ENCODE peak calls at places on chromosomes 16 and 17, in seven cellular contexts. One of them, this sample, is unnamed.

GRCh38 chr17:77905766-77906165 is 52.7 kb upstream of the TNRC6C start:
- DNase-seq in K562: no peak
- DNase-seq in HCT116: no peak
- DNase-seq in H1: no peak
- DNase-seq in HepG2: no peak
- DNase-seq in GM12878: no peak
- DNase-seq in SK-N-SH: no peak
- DNase-seq in this sample: no peak

GRCh38 chr17:60077672-60078519 is 825 bp downstream of the HEATR6 start:
- DNase-seq in K562: no peak
- DNase-seq in HCT116: no peak
- DNase-seq in H1: no peak
- DNase-seq in HepG2: no peak
- DNase-seq in GM12878: no peak
- DNase-seq in SK-N-SH: peak; percentile 28
- DNase-seq in this sample: no peak

GRCh38 chr17:12566281-12567002 is 99.2 kb upstream of the MYOCD start:
- DNase-seq in K562: no peak
- DNase-seq in HCT116: no peak
- DNase-seq in H1: peak; percentile 3
- DNase-seq in HepG2: no peak
- DNase-seq in GM12878: no peak
- DNase-seq in SK-N-SH: no peak
- DNase-seq in this sample: no peak

GRCh38 chr17:69717819-69718218 is 303.3 kb downstream of the MAP2K6 start:
- DNase-seq in K562: no peak
- DNase-seq in HCT116: no peak
- DNase-seq in H1: no peak
- DNase-seq in HepG2: no peak
- DNase-seq in GM12878: no peak
- DNase-seq in SK-N-SH: no peak
- DNase-seq in this sample: no peak

GRCh38 chr17:68777856-68778694 is 176.9 kb upstream of the FAM20A start:
- DNase-seq in K562: no peak
- DNase-seq in HCT116: no peak
- DNase-seq in H1: no peak
- DNase-seq in HepG2: peak; percentile 81
- DNase-seq in GM12878: no peak
- DNase-seq in SK-N-SH: no peak
- DNase-seq in this sample: no peak

GRCh38 chr16:7763111-7763510 is 430.5 kb downstream of the RBFOX1 start:
- DNase-seq in K562: peak; percentile 15
- DNase-seq in HCT116: no peak
- DNase-seq in H1: no peak
- DNase-seq in HepG2: no peak
- DNase-seq in GM12878: no peak
- DNase-seq in SK-N-SH: no peak
- DNase-seq in this sample: no peak

GRCh38 chr16:89955001-89955685 is 6.6 kb downstream of the DEF8 start:
- DNase-seq in K562: no peak
- DNase-seq in HCT116: no peak
- DNase-seq in H1: no peak
- DNase-seq in HepG2: no peak
- DNase-seq in GM12878: no peak
- DNase-seq in SK-N-SH: no peak
- DNase-seq in this sample: no peak

GRCh38 chr17:59038734-59039133 is 67.9 kb downstream of the TRIM37 start:
- DNase-seq in K562: no peak
- DNase-seq in HCT116: no peak
- DNase-seq in H1: no peak
- DNase-seq in HepG2: no peak
- DNase-seq in GM12878: no peak
- DNase-seq in SK-N-SH: no peak
- DNase-seq in this sample: no peak

GRCh38 chr17:66829386-66829864 is 5.5 kb upstream of the CACNG5 start:
- DNase-seq in K562: peak; percentile 45
- DNase-seq in HCT116: no peak
- DNase-seq in H1: peak; percentile 41
- DNase-seq in HepG2: peak; percentile 18
- DNase-seq in GM12878: no peak
- DNase-seq in SK-N-SH: no peak
- DNase-seq in this sample: no peak

GRCh38 chr16:54031107-54031760 is 255.4 kb downstream of the IRX3 start:
- DNase-seq in K562: no peak
- DNase-seq in HCT116: no peak
- DNase-seq in H1: no peak
- DNase-seq in HepG2: no peak
- DNase-seq in GM12878: no peak
- DNase-seq in SK-N-SH: no peak
- DNase-seq in this sample: no peak

GRCh38 chr17:2171725-2172446 is 117.0 kb downstream of the HIC1 start:
- DNase-seq in K562: no peak
- DNase-seq in HCT116: no peak
- DNase-seq in H1: no peak
- DNase-seq in HepG2: peak; percentile 82
- DNase-seq in GM12878: no peak
- DNase-seq in SK-N-SH: no peak
- DNase-seq in this sample: no peak

GRCh38 chr16:87163637-87164036 is 153.6 kb downstream of the C16orf95 start:
- DNase-seq in K562: peak; percentile 22
- DNase-seq in HCT116: no peak
- DNase-seq in H1: no peak
- DNase-seq in HepG2: no peak
- DNase-seq in GM12878: no peak
- DNase-seq in SK-N-SH: no peak
- DNase-seq in this sample: no peak
- TF ChIP-seq SIN3A in K562: no peak
- TF ChIP-seq SIN3A in HCT116: no peak
- TF ChIP-seq SIN3A in H1: no peak
- TF ChIP-seq SIN3A in HepG2: no peak
- TF ChIP-seq SIN3A in GM12878: no peak
- TF ChIP-seq SIN3A in SK-N-SH: no peak
- TF ChIP-seq SIN3A in this sample: no peak

GRCh38 chr17:45372325-45372869 is 55.6 kb upstream of the MAP3K14 start:
- DNase-seq in K562: no peak
- DNase-seq in HCT116: no peak
- DNase-seq in H1: no peak
- DNase-seq in HepG2: no peak
- DNase-seq in GM12878: no peak
- DNase-seq in SK-N-SH: no peak
- DNase-seq in this sample: no peak

GRCh38 chr17:45368661-45369060 is 51.8 kb upstream of the MAP3K14 start:
- DNase-seq in K562: no peak
- DNase-seq in HCT116: no peak
- DNase-seq in H1: no peak
- DNase-seq in HepG2: no peak
- DNase-seq in GM12878: no peak
- DNase-seq in SK-N-SH: no peak
- DNase-seq in this sample: no peak

GRCh38 chr17:45370949-45371413 is 54.2 kb upstream of the MAP3K14 start:
- DNase-seq in K562: no peak
- DNase-seq in HCT116: peak; percentile 56
- DNase-seq in H1: no peak
- DNase-seq in HepG2: no peak
- DNase-seq in GM12878: no peak
- DNase-seq in SK-N-SH: no peak
- DNase-seq in this sample: no peak

GRCh38 chr17:45374501-45374900 is 57.7 kb upstream of the MAP3K14 start:
- DNase-seq in K562: no peak
- DNase-seq in HCT116: no peak
- DNase-seq in H1: no peak
- DNase-seq in HepG2: no peak
- DNase-seq in GM12878: no peak
- DNase-seq in SK-N-SH: no peak
- DNase-seq in this sample: no peak

GRCh38 chr17:45371414-45372324 is 54.8 kb upstream of the MAP3K14 start:
- DNase-seq in K562: no peak
- DNase-seq in HCT116: peak; percentile 92
- DNase-seq in H1: peak; percentile 84
- DNase-seq in HepG2: peak; percentile 89
- DNase-seq in GM12878: no peak
- DNase-seq in SK-N-SH: peak; percentile 78
- DNase-seq in this sample: peak; percentile 54
- TF ChIP-seq POLR2AphosphoS5 in K562: no peak
- TF ChIP-seq POLR2AphosphoS5 in HCT116: peak; percentile 49
- TF ChIP-seq POLR2AphosphoS5 in H1: peak; percentile 49
- TF ChIP-seq POLR2AphosphoS5 in HepG2: no peak
- TF ChIP-seq POLR2AphosphoS5 in GM12878: no peak
- TF ChIP-seq POLR2AphosphoS5 in SK-N-SH: peak; percentile 73
- TF ChIP-seq POLR2AphosphoS5 in this sample: peak; percentile 51

GRCh38 chr17:36641331-36641876 is 40.0 kb downstream of the MRM1 start:
- DNase-seq in K562: no peak
- DNase-seq in HCT116: no peak
- DNase-seq in H1: no peak
- DNase-seq in HepG2: no peak
- DNase-seq in GM12878: no peak
- DNase-seq in SK-N-SH: no peak
- DNase-seq in this sample: no peak

GRCh38 chr17:36640836-36641235 is 39.5 kb downstream of the MRM1 start:
- DNase-seq in K562: no peak
- DNase-seq in HCT116: no peak
- DNase-seq in H1: no peak
- DNase-seq in HepG2: no peak
- DNase-seq in GM12878: no peak
- DNase-seq in SK-N-SH: no peak
- DNase-seq in this sample: no peak

GRCh38 chr17:36643086-36643685 is 41.8 kb downstream of the MRM1 start:
- DNase-seq in K562: no peak
- DNase-seq in HCT116: no peak
- DNase-seq in H1: no peak
- DNase-seq in HepG2: no peak
- DNase-seq in GM12878: no peak
- DNase-seq in SK-N-SH: no peak
- DNase-seq in this sample: no peak

GRCh38 chr17:36640346-36640745 is 39.0 kb downstream of the MRM1 start:
- DNase-seq in K562: no peak
- DNase-seq in HCT116: no peak
- DNase-seq in H1: no peak
- DNase-seq in HepG2: no peak
- DNase-seq in GM12878: no peak
- DNase-seq in SK-N-SH: no peak
- DNase-seq in this sample: no peak

DNA sequence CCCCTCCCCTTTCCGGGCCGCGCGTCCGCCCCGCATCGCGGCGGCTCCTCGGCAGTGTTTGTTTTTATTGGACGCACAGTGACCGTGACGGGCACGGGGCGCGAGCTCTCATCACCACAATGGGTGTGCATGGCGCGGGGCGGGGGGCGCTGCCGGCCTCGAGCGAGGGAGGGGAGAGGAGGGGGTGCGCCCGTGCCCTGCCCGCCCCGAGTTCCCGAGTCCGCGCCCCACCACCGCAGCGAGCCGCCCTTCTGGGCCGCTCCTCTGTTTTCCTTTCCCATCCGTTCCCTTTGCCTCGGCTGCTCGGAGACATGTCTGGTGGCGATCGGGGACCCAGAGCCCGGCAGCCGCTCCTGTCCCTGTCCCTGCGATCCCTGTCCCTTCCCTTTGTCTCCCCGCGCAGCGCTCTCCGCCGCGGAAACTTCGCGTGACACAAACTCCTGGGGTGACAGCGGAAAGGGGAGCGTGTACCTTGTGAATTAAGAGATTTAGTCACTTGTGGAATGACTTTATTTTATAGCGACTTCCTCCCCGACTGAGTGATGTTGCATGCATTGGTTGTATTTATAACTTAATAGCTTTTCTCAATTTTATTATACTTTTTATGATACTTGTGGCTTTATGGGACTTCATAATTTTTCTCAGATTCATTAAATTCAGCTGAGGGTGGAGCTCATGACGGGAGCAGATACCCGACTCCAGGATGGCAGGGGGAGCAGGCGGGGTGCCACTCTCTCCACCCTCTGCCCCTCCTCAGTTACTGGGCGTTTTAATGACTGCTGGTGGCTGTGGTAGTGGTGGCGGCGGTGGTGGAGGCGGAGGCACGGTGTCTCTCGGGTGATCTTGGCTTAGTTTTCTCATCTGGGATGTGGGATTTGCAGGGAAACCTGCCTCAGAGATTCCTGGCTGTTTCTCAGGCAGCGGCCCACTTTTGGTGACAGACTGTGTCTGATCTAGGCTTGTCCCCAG is 40.8 kb downstream of the MRM1 start:
- DNase-seq in K562: no peak
- DNase-seq in HCT116: no peak
- DNase-seq in H1: no peak
- DNase-seq in HepG2: no peak
- DNase-seq in GM12878: no peak
- DNase-seq in SK-N-SH: peak; percentile 83
- DNase-seq in this sample: no peak
- H3K4me3 ChIP-seq in K562: no peak overlapping the region
- H3K4me3 ChIP-seq in HCT116: no peak overlapping the region
- H3K4me3 ChIP-seq in H1: peak overlapping the region; percentile 37
- H3K4me3 ChIP-seq in HepG2: no peak overlapping the region
- H3K4me3 ChIP-seq in GM12878: no peak overlapping the region
- H3K4me3 ChIP-seq in SK-N-SH: peak overlapping the region; percentile 37
- H3K4me3 ChIP-seq in this sample: peak overlapping the region; percentile 37

GRCh38 chr16:27642753-27643152 is 92.8 kb downstream of the KATNIP start:
- DNase-seq in K562: peak; percentile 43
- DNase-seq in HCT116: peak; percentile 7
- DNase-seq in H1: no peak
- DNase-seq in HepG2: peak; percentile 35
- DNase-seq in GM12878: no peak
- DNase-seq in SK-N-SH: no peak
- DNase-seq in this sample: no peak
- TF ChIP-seq SIN3A in K562: no peak
- TF ChIP-seq SIN3A in HCT116: no peak
- TF ChIP-seq SIN3A in H1: no peak
- TF ChIP-seq SIN3A in HepG2: no peak
- TF ChIP-seq SIN3A in GM12878: no peak
- TF ChIP-seq SIN3A in SK-N-SH: no peak
- TF ChIP-seq SIN3A in this sample: no peak

GRCh38 chr16:2499890-2500633 is 13.7 kb upstream of the ATP6V0C start:
- DNase-seq in K562: no peak
- DNase-seq in HCT116: no peak
- DNase-seq in H1: no peak
- DNase-seq in HepG2: no peak
- DNase-seq in GM12878: no peak
- DNase-seq in SK-N-SH: no peak
- DNase-seq in this sample: no peak

GRCh38 chr16:2499454-2499853 is 14.3 kb upstream of the ATP6V0C start:
- DNase-seq in K562: no peak
- DNase-seq in HCT116: no peak
- DNase-seq in H1: no peak
- DNase-seq in HepG2: no peak
- DNase-seq in GM12878: no peak
- DNase-seq in SK-N-SH: no peak
- DNase-seq in this sample: no peak

GRCh38 chr16:2501938-2502900 is 11.5 kb upstream of the ATP6V0C start:
- DNase-seq in K562: no peak
- DNase-seq in HCT116: no peak
- DNase-seq in H1: no peak
- DNase-seq in HepG2: no peak
- DNase-seq in GM12878: no peak
- DNase-seq in SK-N-SH: no peak
- DNase-seq in this sample: no peak

GRCh38 chr16:2500937-2501750 is 12.6 kb upstream of the ATP6V0C start:
- DNase-seq in K562: peak; percentile 85
- DNase-seq in HCT116: no peak
- DNase-seq in H1: peak; percentile 77
- DNase-seq in HepG2: peak; percentile 64
- DNase-seq in GM12878: peak; percentile 23
- DNase-seq in SK-N-SH: peak; percentile 95
- DNase-seq in this sample: peak; percentile 42

GRCh38 chr16:2500634-2500936 is 13.2 kb upstream of the ATP6V0C start:
- DNase-seq in K562: peak; percentile 44
- DNase-seq in HCT116: no peak
- DNase-seq in H1: no peak
- DNase-seq in HepG2: no peak
- DNase-seq in GM12878: no peak
- DNase-seq in SK-N-SH: peak; percentile 43
- DNase-seq in this sample: no peak
- TF ChIP-seq POLR2AphosphoS5 in K562: no peak
- TF ChIP-seq POLR2AphosphoS5 in HCT116: no peak
- TF ChIP-seq POLR2AphosphoS5 in H1: no peak
- TF ChIP-seq POLR2AphosphoS5 in HepG2: no peak
- TF ChIP-seq POLR2AphosphoS5 in GM12878: no peak
- TF ChIP-seq POLR2AphosphoS5 in SK-N-SH: no peak
- TF ChIP-seq POLR2AphosphoS5 in this sample: no peak

This sample was measured in Panc1.